ENCODE peak calls at places on chromosomes 2 and 18, in six cellular contexts. B is K562, D is A549, P is NB4, X is SK-N-SH, C is HCT116. U is an unnamed sample.

GRCh38 chr2:184599875-184600227 is 1.5 kb downstream of the ZNF804A start:
- DNase-seq in B (no peak), C (no peak), X (no peak), D (no peak), P (peak), U (no peak)

GRCh38 chr2:77149565-77149964 is 372.6 kb downstream of the LRRTM4 start:
- DNase-seq in B (no peak), X (no peak), C (no peak), P (no peak), D (no peak), U (no peak)

GRCh38 chr2:237695201-237695780 is 67.9 kb downstream of the LRRFIP1 start:
- DNase-seq in P (peak), D (peak), C (peak), B (peak), X (no peak), U (no peak)

GRCh38 chr2:201004370-201004769 is 40.9 kb upstream of the ORC2 start:
- DNase-seq in B (no peak), C (no peak), X (peak), P (no peak), D (no peak), U (no peak)

GRCh38 chr18:11246466-11246865 is 97.1 kb upstream of the PIEZO2 start:
- DNase-seq in B (no peak), X (no peak), P (no peak), C (no peak), D (no peak), U (no peak)

GRCh38 chr2:157786663-157787363 is 89.3 kb downstream of the ACVR1 start:
- DNase-seq in C (no peak), D (no peak), X (no peak), B (peak), P (no peak), U (no peak)

GRCh38 chr2:150811259-150811912 is 323.9 kb upstream of the RND3 start:
- DNase-seq in D (no peak), B (no peak), P (no peak), X (no peak), C (no peak), U (no peak)

GRCh38 chr2:64404002-64404731 is 49.8 kb upstream of the LGALSL start:
- DNase-seq in B (no peak), X (no peak), P (peak), C (no peak), D (no peak), U (peak)

GRCh38 chr18:75228967-75229366 is 18.4 kb downstream of the TSHZ1 start:
- DNase-seq in B (no peak), D (no peak), X (no peak), C (no peak), P (no peak), U (no peak)

GRCh38 chr2:130873700-130874346 is 37.1 kb downstream of the ARHGEF4 start:
- DNase-seq in X (peak), B (peak), C (peak), D (peak), P (peak), U (peak)

GRCh38 chr2:42108852-42109251 is 60.3 kb upstream of the EML4 start:
- DNase-seq in B (no peak), C (no peak), X (no peak), P (no peak), D (no peak), U (no peak)

GRCh38 chr18:48412339-48412929 is 3.3 kb upstream of the ZBTB7C start:
- DNase-seq in C (peak), D (peak), B (peak), P (peak), X (peak), U (peak)

GRCh38 chr18:10122116-10122515 is 208.3 kb downstream of the VAPA start:
- DNase-seq in P (no peak), B (no peak), C (no peak), D (no peak), X (no peak), U (no peak)

GRCh38 chr2:158782126-158782525 is 13.0 kb upstream of the DAPL1 start:
- DNase-seq in B (no peak), P (no peak), C (no peak), D (no peak), X (no peak), U (no peak)

GRCh38 chr2:72237549-72237948 is 89.9 kb upstream of the CYP26B1 start:
- DNase-seq in D (no peak), P (no peak), C (no peak), X (no peak), B (no peak), U (no peak)

GRCh38 chr2:8310557-8311455 is 371.1 kb upstream of the ID2 start:
- DNase-seq in C (no peak), D (no peak), P (peak), B (no peak), X (no peak), U (no peak)
- TF ChIP-seq MAX in C (no peak), D (no peak), P (no peak), B (no peak), X (no peak), U (no peak)

GRCh38 chr2:192194866-192195547 is at the start of gene TMEFF2:
- DNase-seq in X (peak), P (no peak), B (peak), D (peak), C (no peak), U (peak)
- TF ChIP-seq MAX in X (peak), P (no peak), B (no peak), D (no peak), C (no peak), U (no peak)

GRCh38 chr2:85768713-85769112 is 14.9 kb downstream of the ATOH8 start:
- DNase-seq in B (peak), D (no peak), X (peak), P (no peak), C (no peak), U (no peak)
- TF ChIP-seq MAX in B (no peak), D (no peak), X (no peak), P (no peak), C (no peak), U (no peak)

GRCh38 chr2:156517419-156517818 is 81.2 kb downstream of the GPD2 start:
- DNase-seq in P (no peak), C (no peak), X (no peak), D (no peak), B (peak), U (no peak)
- TF ChIP-seq MAX in P (no peak), C (no peak), X (no peak), D (no peak), B (no peak), U (no peak)